ENCODE peak calls at places on chromosome 12, in five cellular contexts. R is A549, U is GM12878, Q is HCT116, Z is SK-N-SH. F is an unnamed sample.

GRCh38 chr12:30166416-30166815 is 382.7 kb upstream of the TMTC1 start:
- DNase-seq in Q (no peak), Z (no peak), R (no peak), U (no peak), F (no peak)

GRCh38 chr12:92745874-92746553 is 43.2 kb downstream of the PLEKHG7 start:
- DNase-seq in U (no peak), Q (peak), Z (peak), R (peak), F (no peak)

GRCh38 chr12:116559330-116560080 is at the start of gene MAP1LC3B2:
- DNase-seq in R (no peak), U (peak), Z (no peak), Q (peak), F (peak)

GRCh38 chr12:115398311-115398781 is 714.4 kb upstream of the TBX3 start:
- DNase-seq in Z (peak), Q (no peak), R (peak), U (no peak), F (no peak)

GRCh38 chr12:102118874-102119273 is 1.0 kb downstream of the NUP37 start:
- DNase-seq in Q (no peak), U (no peak), Z (no peak), R (no peak), F (no peak)

GRCh38 chr12:11797317-11797913 is 147.9 kb downstream of the ETV6 start:
- DNase-seq in U (no peak), R (no peak), Q (no peak), Z (no peak), F (no peak)

GRCh38 chr12:80156306-80156705 is 57.0 kb downstream of the OTOGL start:
- DNase-seq in R (no peak), Q (no peak), U (no peak), Z (no peak), F (no peak)

GRCh38 chr12:89497467-89497866 is 27.1 kb downstream of the GALNT4 start:
- DNase-seq in R (no peak), Q (no peak), U (no peak), Z (no peak), F (no peak)

GRCh38 chr12:2772370-2772769 is 22.4 kb upstream of the FKBP4 start:
- DNase-seq in U (no peak), Q (no peak), Z (no peak), R (no peak), F (no peak)

GRCh38 chr12:67327466-67327865 is 58.3 kb downstream of the CAND1 start:
- DNase-seq in R (no peak), Z (no peak), U (no peak), Q (no peak), F (no peak)

GRCh38 chr12:58943079-58943478 is 22.8 kb upstream of the LRIG3 start:
- DNase-seq in Q (no peak), U (no peak), R (no peak), Z (no peak), F (no peak)

GRCh38 chr12:114895822-114896221 is 211.8 kb upstream of the TBX3 start:
- DNase-seq in U (no peak), Q (no peak), R (no peak), Z (no peak), F (no peak)

GRCh38 chr12:46154221-46154975 is 114.4 kb downstream of the SLC38A1 start:
- DNase-seq in R (peak), Q (peak), U (no peak), Z (no peak), F (no peak)

GRCh38 chr12:124564232-124564958 is 3.0 kb downstream of the NCOR2 start:
- DNase-seq in U (no peak), Z (no peak), R (no peak), Q (no peak), F (peak)

GRCh38 chr12:112539221-112539620 is 120.5 kb downstream of the PTPN11 start:
- DNase-seq in R (peak), Q (no peak), Z (no peak), U (no peak), F (no peak)

GRCh38 chr12:50527086-50527726 is 22.4 kb downstream of the DIP2B start:
- DNase-seq in R (no peak), Z (no peak), U (no peak), Q (no peak), F (no peak)

GRCh38 chr12:22414742-22415141 is 80.2 kb upstream of the ST8SIA1 start:
- DNase-seq in Q (no peak), U (no peak), Z (no peak), R (no peak), F (no peak)

GRCh38 chr12:116813271-116814041 is 67.8 kb downstream of the HRK start:
- DNase-seq in Q (peak), Z (no peak), R (no peak), U (no peak), F (no peak)

GRCh38 chr12:108916336-108916735 is 36.4 kb downstream of the DAO start:
- DNase-seq in R (no peak), Q (no peak), U (no peak), Z (no peak), F (no peak)

GRCh38 chr12:50042693-50043092 is 14.7 kb upstream of the ASIC1 start:
- DNase-seq in U (no peak), Z (no peak), R (no peak), Q (no peak), F (no peak)

GRCh38 chr12:92070054-92070863 is 75.4 kb downstream of the BTG1 start:
- DNase-seq in U (no peak), Q (no peak), R (peak), Z (no peak), F (no peak)

GRCh38 chr12:94621662-94622359 is 28.5 kb downstream of the TMCC3 start:
- DNase-seq in U (peak), Z (no peak), R (no peak), Q (no peak), F (no peak)

GRCh38 chr12:100141666-100141997 is 1.0 kb downstream of the BLTP3B start:
- DNase-seq in U (no peak), Z (no peak), R (no peak), Q (peak), F (no peak)

GRCh38 chr12:3275171-3276041 is 198.2 kb downstream of the TSPAN9 start:
- DNase-seq in Z (peak), R (peak), Q (peak), U (no peak), F (peak)

GRCh38 chr12:19031032-19031431 is 98.5 kb upstream of the PLEKHA5 start:
- DNase-seq in R (peak), U (no peak), Z (no peak), Q (peak), F (no peak)

GRCh38 chr12:19844224-19844623 is 404.9 kb downstream of the AEBP2 start:
- DNase-seq in U (no peak), Q (no peak), R (no peak), Z (no peak), F (no peak)

GRCh38 chr12:32811686-32812392 is 56.1 kb upstream of the YARS2 start:
- DNase-seq in U (no peak), Q (no peak), Z (no peak), R (no peak), F (no peak)

GRCh38 chr12:60035835-60036234 is 440.0 kb downstream of the SLC16A7 start:
- DNase-seq in R (no peak), U (no peak), Q (no peak), Z (no peak), F (no peak)

GRCh38 chr12:75701859-75702258 is 190.4 kb upstream of the KRR1 start:
- DNase-seq in R (no peak), U (no peak), Q (peak), Z (no peak), F (no peak)

GRCh38 chr12:75699251-75699650 is 187.8 kb upstream of the KRR1 start:
- DNase-seq in U (no peak), Z (no peak), R (no peak), Q (no peak), F (no peak)

GRCh38 chr12:75698052-75698451 is 186.6 kb upstream of the KRR1 start:
- DNase-seq in U (no peak), Z (no peak), R (no peak), Q (peak), F (no peak)

GRCh38 chr12:75702477-75703093 is 191.2 kb upstream of the KRR1 start:
- DNase-seq in Q (no peak), Z (no peak), U (no peak), R (no peak), F (no peak)

GRCh38 chr12:75699728-75700496 is 188.5 kb upstream of the KRR1 start:
- DNase-seq in R (no peak), Q (no peak), Z (no peak), U (no peak), F (peak)
- TF ChIP-seq REST in R (no peak), Q (no peak), Z (no peak), U (no peak), F (no peak)

DNA sequence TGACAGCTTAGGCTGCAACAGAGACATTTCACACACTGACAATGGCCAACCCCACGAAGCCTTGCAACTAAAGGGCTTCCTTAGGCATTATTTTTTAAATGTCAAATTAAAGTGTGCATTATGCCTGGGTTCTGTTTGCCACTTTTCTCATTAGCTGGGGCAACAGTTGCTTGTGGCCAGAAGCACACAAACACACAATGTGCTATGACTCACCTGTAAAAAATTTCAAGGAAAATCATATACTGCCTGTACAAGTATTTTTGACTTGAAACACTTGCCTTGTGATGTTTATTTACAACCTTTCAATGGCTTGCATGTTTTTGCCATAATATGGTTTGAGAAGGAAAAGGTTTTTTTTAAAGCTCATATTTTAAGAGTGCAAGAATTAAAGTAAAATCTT is 1.9 kb downstream of the NTN4 start:
- DNase-seq in U (no peak), Q (no peak), Z (no peak), R (no peak), F (no peak)
- H3K4me3 ChIP-seq in U (no peak), Q (no peak), Z (no peak), R (peak), F (peak)

DNA sequence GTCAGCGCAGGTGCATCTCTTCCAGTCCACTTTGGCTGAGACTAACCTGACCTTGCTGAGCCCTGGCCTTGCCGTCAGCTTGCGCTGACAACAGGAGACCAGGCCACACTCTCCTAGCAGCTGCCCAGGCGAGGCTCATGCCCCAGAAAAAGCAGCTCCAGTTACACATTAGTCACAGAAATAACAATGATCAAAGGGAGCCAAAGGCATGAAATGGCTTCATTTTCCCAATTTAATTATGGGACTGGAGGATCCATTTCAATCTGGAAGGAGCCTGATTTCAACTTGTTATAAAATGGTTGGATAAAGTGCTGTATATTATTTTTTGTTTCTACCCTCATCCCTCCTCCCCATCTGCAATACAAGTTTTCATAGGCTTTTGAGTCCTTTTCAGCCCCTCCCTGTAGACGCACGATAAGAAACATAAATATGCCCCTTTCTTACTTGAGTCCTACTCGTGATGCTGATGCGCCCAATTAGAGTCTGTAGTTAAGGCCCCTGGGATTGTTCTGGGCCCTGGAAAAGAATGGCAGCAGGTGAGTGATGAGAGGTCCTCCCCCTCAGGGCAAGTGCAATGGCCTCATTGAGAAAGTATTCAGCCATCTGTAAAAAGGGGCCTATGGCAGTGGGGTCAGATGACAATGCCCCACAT is 376.0 kb downstream of the C12orf75 start:
- DNase-seq in U (no peak), Q (no peak), Z (no peak), R (no peak), F (peak)
- TF ChIP-seq REST in U (no peak), Q (no peak), Z (no peak), R (no peak), F (no peak)

GRCh38 chr12:4909397-4909733 is 340 bp upstream of the KCNA1 start:
- DNase-seq in Q (no peak), R (no peak), U (no peak), Z (peak), F (peak)
- H3K4me3 ChIP-seq in Q (no peak), R (no peak), U (peak), Z (no peak), F (peak)

DNA sequence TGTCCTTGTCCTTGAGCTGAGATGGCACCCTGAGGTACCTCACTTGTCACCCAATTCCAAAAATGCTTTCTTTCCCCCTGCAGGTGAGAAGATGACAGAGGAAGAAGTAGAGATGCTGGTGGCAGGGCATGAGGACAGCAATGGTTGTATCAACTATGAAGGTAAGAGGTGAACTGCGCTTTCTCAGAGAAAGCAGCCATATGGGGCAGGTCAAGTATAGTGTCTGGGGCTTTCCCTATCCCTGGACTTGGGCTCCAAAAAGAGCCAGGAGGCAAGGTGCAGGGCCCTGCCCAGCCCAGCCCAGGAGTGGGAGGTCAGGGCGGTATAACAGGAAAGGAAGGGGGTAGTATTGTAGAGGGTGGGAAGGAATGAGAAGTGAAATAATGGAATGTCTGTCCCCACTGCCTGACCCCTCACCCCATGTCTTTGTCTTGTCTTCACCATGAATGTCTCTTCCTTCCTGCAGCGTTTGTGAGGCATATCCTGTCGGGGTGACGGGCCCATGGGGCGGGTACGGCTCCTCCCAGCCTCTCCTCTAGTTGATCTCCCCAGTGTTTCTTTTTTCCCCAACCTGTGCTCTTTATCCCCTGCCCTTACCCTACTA is 2.1 kb downstream of the MYL6 start:
- DNase-seq in U (no peak), R (no peak), Z (no peak), Q (no peak), F (peak)
- TF ChIP-seq REST in U (no peak), R (no peak), Z (no peak), Q (no peak), F (no peak)

GRCh38 chr12:78406776-78407335 is 457.7 kb upstream of the SYT1 start:
- DNase-seq in U (peak), Q (no peak), R (no peak), Z (no peak), F (no peak)
- H3K4me3 ChIP-seq in U (no peak), Q (no peak), R (no peak), Z (no peak), F (no peak)

GRCh38 chr12:104722541-104723534 is 235.3 kb downstream of the SLC41A2 start:
- DNase-seq in Q (no peak), Z (peak), R (no peak), U (no peak), F (peak)

GRCh38 chr12:104727866-104728449 is 230.1 kb downstream of the SLC41A2 start:
- DNase-seq in U (no peak), Q (no peak), Z (no peak), R (no peak), F (no peak)

GRCh38 chr12:104724992-104725585 is 233.0 kb downstream of the SLC41A2 start:
- DNase-seq in Z (no peak), R (no peak), U (no peak), Q (no peak), F (no peak)

GRCh38 chr12:104723895-104724294 is 234.2 kb downstream of the SLC41A2 start:
- DNase-seq in R (no peak), U (no peak), Z (no peak), Q (no peak), F (no peak)

GRCh38 chr12:104725610-104726009 is 232.5 kb downstream of the SLC41A2 start:
- DNase-seq in Z (no peak), U (no peak), Q (no peak), R (no peak), F (no peak)
- TF ChIP-seq REST in Z (no peak), U (no peak), Q (no peak), R (no peak), F (no peak)

F was measured in GM23338.